ENCODE peak calls at places on chromosomes 11 and 22, in six cellular contexts. B is body of pancreas, A is PC-9, L is breast epithelium, F is heart right ventricle, U is keratinocyte. S is an unnamed sample.

GRCh38 chr11:120307476-120307875 is 17.6 kb upstream of the TLCD5 start:
- DNase-seq in B (no peak), A (no peak), L (no peak), F (no peak), U (no peak), S (no peak)

GRCh38 chr11:33847251-33847650 is 44.6 kb downstream of the LMO2 start:
- DNase-seq in B (no peak), A (no peak), L (no peak), F (no peak), U (no peak), S (no peak)

GRCh38 chr11:112029460-112029859 is 4.3 kb downstream of the DLAT start:
- DNase-seq in B (no peak), A (no peak), L (no peak), F (no peak), U (no peak), S (no peak)

GRCh38 chr22:26995222-26995621 is 337.8 kb downstream of the MIAT start:
- DNase-seq in B (peak; percentile 71), A (no peak), L (no peak), F (peak; percentile 9), U (no peak), S (no peak)

GRCh38 chr11:67006029-67006884 is 16.7 kb upstream of the SYT12 start:
- DNase-seq in B (no peak), A (peak; percentile 79), L (no peak), F (no peak), U (no peak), S (no peak)

GRCh38 chr22:17785185-17786184 is 11.2 kb upstream of the BID start:
- DNase-seq in B (peak; percentile 79), A (no peak), L (no peak), F (peak; percentile 45), U (no peak), S (no peak)

GRCh38 chr11:44066732-44067131 is 662 bp downstream of the ACCS start:
- DNase-seq in B (peak; percentile 19), A (peak; percentile 70), L (no peak), F (no peak), U (peak; percentile 54), S (no peak)

GRCh38 chr11:45620243-45620642 is 45.2 kb downstream of the CHST1 start:
- DNase-seq in B (no peak), A (no peak), L (no peak), F (no peak), U (no peak), S (no peak)

GRCh38 chr11:114175706-114176105 is 116.2 kb downstream of the ZBTB16 start:
- DNase-seq in B (no peak), A (no peak), L (no peak), F (no peak), U (no peak), S (no peak)
- H3K27ac ChIP-seq in B (peak overlapping the region; percentile 92), A (no peak overlapping the region), L (peak overlapping the region; percentile 91), F (peak overlapping the region; percentile 91), U (no peak overlapping the region), S (peak overlapping the region; percentile 7)

GRCh38 chr11:132187391-132187790 is 817.0 kb downstream of the NTM start:
- DNase-seq in B (no peak), A (no peak), L (no peak), F (no peak), U (no peak), S (no peak)

GRCh38 chr11:132184079-132184478 is 813.7 kb downstream of the NTM start:
- DNase-seq in B (no peak), A (no peak), L (no peak), F (no peak), U (no peak), S (no peak)

GRCh38 chr11:132187814-132188213 is 817.4 kb downstream of the NTM start:
- DNase-seq in B (no peak), A (no peak), L (no peak), F (no peak), U (no peak), S (no peak)

GRCh38 chr11:132186193-132186592 is 815.8 kb downstream of the NTM start:
- DNase-seq in B (no peak), A (no peak), L (no peak), F (no peak), U (no peak), S (no peak)

GRCh38 chr11:132186699-132187098 is 816.3 kb downstream of the NTM start:
- DNase-seq in B (no peak), A (no peak), L (no peak), F (no peak), U (no peak), S (no peak)
- TF ChIP-seq CTCF in B (no peak), A (no peak), L (no peak), F (no peak), U (no peak), S (no peak)

GRCh38 chr11:122202161-122202950 is 86.3 kb upstream of the BLID start:
- DNase-seq in B (peak; percentile 12), A (no peak), L (no peak), F (no peak), U (no peak), S (no peak)
- H3K4me3 ChIP-seq in B (no peak overlapping the region), A (no peak overlapping the region), L (peak overlapping the region; percentile 51), F (peak overlapping the region; percentile 1), U (peak overlapping the region; percentile 65), S (peak overlapping the region; percentile 58)

DNA sequence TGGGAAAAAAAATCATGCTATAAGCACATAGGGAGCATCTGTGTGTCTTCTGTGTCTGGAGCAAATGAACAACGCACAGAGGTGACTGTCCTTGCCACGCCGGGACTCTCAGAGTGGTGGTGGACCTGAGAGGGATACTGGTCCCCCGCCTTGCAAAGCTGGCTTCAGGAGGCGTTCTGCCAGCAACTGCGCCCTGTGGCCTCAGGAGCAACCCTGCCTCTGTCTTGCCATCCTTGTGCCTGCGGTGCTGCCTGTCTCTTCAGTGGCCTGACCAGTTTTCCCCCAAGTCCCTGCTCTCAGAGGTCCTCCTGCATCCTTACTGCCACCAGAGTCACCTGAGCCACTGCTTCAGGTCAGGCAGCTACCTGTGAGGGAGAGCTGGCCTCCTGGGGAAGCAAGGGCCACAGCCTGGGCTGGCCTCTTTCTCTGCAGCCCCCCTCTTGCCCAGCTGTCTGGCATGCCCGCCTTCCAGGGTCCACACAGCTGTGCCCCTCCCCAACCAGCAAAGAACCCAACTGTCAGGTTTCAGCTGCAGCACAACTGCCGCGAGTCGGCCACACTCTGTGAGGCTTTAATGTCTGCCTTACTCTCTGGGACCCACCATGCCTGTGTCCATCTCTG is 30.4 kb upstream of the YPEL1 start:
- DNase-seq in B (no peak), A (no peak), L (no peak), F (no peak), U (no peak), S (no peak)
- H3K27ac ChIP-seq in B (no peak overlapping the region), A (no peak overlapping the region), L (no peak overlapping the region), F (no peak overlapping the region), U (no peak overlapping the region), S (no peak overlapping the region)

GRCh38 chr22:50102946-50103345 is 13.1 kb downstream of the MOV10L1 start:
- DNase-seq in B (no peak), A (peak; percentile 21), L (no peak), F (no peak), U (no peak), S (no peak)
- TF ChIP-seq CTCF in B (no peak), A (no peak), L (no peak), F (no peak), U (no peak), S (no peak)

GRCh38 chr11:87851827-87852226 is 323.4 kb downstream of the RAB38 start:
- DNase-seq in B (no peak), A (no peak), L (no peak), F (no peak), U (no peak), S (no peak)
- H3K4me3 ChIP-seq in B (no peak overlapping the region), A (no peak overlapping the region), L (no peak overlapping the region), F (no peak overlapping the region), U (no peak overlapping the region), S (no peak overlapping the region)

DNA sequence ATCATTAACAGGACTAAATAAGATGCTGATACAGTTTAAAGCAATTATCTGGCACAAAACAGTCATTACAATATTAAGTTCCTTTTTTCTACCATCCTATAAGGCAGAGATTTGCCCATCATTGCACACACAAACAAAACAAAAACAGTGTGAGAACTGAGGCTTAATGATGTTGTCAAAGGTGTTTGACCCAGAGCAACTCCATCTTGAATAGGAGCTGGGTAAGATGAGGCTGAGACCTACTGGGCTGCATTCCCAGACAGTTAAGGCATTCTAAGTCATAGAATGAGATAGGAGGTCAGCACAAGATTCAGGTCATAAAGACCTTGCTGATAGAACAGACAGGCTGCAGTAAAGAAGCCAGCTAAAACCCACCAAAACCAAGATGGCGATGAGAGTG is 33.2 kb downstream of the CTSC start:
- DNase-seq in B (no peak), A (no peak), L (no peak), F (no peak), U (no peak), S (no peak)
- H3K27ac ChIP-seq in B (no peak overlapping the region), A (no peak overlapping the region), L (no peak overlapping the region), F (no peak overlapping the region), U (no peak overlapping the region), S (no peak overlapping the region)

DNA sequence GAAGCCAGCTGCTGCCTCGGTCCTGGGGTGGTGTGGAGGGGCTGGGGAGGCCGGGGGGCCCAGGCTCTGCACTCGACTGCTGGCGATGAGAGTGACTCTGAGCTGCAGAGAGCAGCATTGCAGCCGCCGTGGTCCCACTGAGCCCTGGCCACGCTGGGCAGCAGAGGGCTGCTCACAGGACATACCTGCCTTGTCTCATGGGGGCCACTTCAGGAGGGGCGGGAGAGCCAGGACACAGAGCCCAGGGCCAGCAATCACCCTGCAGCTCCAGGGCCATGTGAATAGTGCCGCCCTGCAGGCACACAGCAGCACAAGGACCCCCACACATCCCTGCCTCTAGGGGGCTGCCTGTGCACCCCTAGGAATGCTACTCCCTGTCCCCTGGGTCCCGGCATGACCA is 147.0 kb downstream of the CRYBB2 start:
- DNase-seq in B (no peak), A (no peak), L (no peak), F (no peak), U (no peak), S (no peak)
- TF ChIP-seq CTCF in B (no peak), A (no peak), L (no peak), F (no peak), U (no peak), S (no peak)

GRCh38 chr11:65522640-65523322 is 2.1 kb upstream of the SCYL1 start:
- DNase-seq in B (no peak), A (no peak), L (no peak), F (no peak), U (no peak), S (no peak)

GRCh38 chr11:65524010-65524746 is 705 bp upstream of the SCYL1 start:
- DNase-seq in B (peak; percentile 52), A (no peak), L (no peak), F (peak; percentile 52), U (no peak), S (no peak)

GRCh38 chr11:65525659-65526480 is 987 bp downstream of the SCYL1 start:
- DNase-seq in B (no peak), A (no peak), L (no peak), F (no peak), U (no peak), S (no peak)

GRCh38 chr11:65526744-65527143 is 1.9 kb downstream of the SCYL1 start:
- DNase-seq in B (no peak), A (no peak), L (no peak), F (no peak), U (no peak), S (no peak)

GRCh38 chr11:65524747-65525658 is at the start of gene SCYL1:
- DNase-seq in B (peak; percentile 83), A (no peak), L (peak; percentile 82), F (peak; percentile 78), U (no peak), S (peak; percentile 46)
- H3K4me3 ChIP-seq in B (peak within 1 kb of the TSS; percentile 64), A (peak within 1 kb of the TSS; percentile 100), L (peak within 1 kb of the TSS; percentile 98), F (peak within 1 kb of the TSS; percentile 100), U (peak within 1 kb of the TSS; percentile 83), S (peak within 1 kb of the TSS; percentile 66)